ENCODE peak calls at places on chromosomes 12 and 14, in seven cellular contexts. One of them, this sample, is unnamed.

GRCh38 chr12:53593031-53593430 is 33.2 kb downstream of the ATF7 start:
- DNase-seq in AG20443: no peak
- DNase-seq in ecto neural progenitor cell: no peak
- DNase-seq in activated gamma-delta T cell treated with Interleukin-2 at 50 U/mL for 16 hours: no peak
- DNase-seq in AG08395: no peak
- DNase-seq in T-cell: no peak
- DNase-seq in G401: no peak
- DNase-seq in this sample: no peak

GRCh38 chr12:53492188-53492587 is 7.1 kb downstream of the MAP3K12 start:
- DNase-seq in AG20443: no peak
- DNase-seq in ecto neural progenitor cell: no peak
- DNase-seq in activated gamma-delta T cell treated with Interleukin-2 at 50 U/mL for 16 hours: no peak
- DNase-seq in AG08395: no peak
- DNase-seq in T-cell: no peak
- DNase-seq in G401: no peak
- DNase-seq in this sample: no peak

GRCh38 chr12:123388948-123389559 is 5.1 kb downstream of the KMT5A start:
- DNase-seq in AG20443: peak
- DNase-seq in ecto neural progenitor cell: no peak
- DNase-seq in activated gamma-delta T cell treated with Interleukin-2 at 50 U/mL for 16 hours: no peak
- DNase-seq in AG08395: no peak
- DNase-seq in T-cell: no peak
- DNase-seq in G401: no peak
- DNase-seq in this sample: no peak

GRCh38 chr12:27517532-27517931 is 6.5 kb upstream of the PPFIBP1 start:
- DNase-seq in AG20443: no peak
- DNase-seq in ecto neural progenitor cell: no peak
- DNase-seq in activated gamma-delta T cell treated with Interleukin-2 at 50 U/mL for 16 hours: no peak
- DNase-seq in AG08395: no peak
- DNase-seq in T-cell: no peak
- DNase-seq in G401: no peak
- DNase-seq in this sample: no peak

GRCh38 chr12:91588874-91589454 is 406.3 kb upstream of the DCN start:
- DNase-seq in AG20443: no peak
- DNase-seq in ecto neural progenitor cell: no peak
- DNase-seq in activated gamma-delta T cell treated with Interleukin-2 at 50 U/mL for 16 hours: no peak
- DNase-seq in AG08395: no peak
- DNase-seq in T-cell: no peak
- DNase-seq in G401: no peak
- DNase-seq in this sample: no peak

GRCh38 chr14:106605548-106606448 is 1079.4 kb downstream of the TMEM121 start:
- DNase-seq in AG20443: no peak
- DNase-seq in ecto neural progenitor cell: no peak
- DNase-seq in activated gamma-delta T cell treated with Interleukin-2 at 50 U/mL for 16 hours: peak
- DNase-seq in AG08395: no peak
- DNase-seq in T-cell: peak
- DNase-seq in G401: no peak
- DNase-seq in this sample: peak

GRCh38 chr12:52606581-52607241 is 5.4 kb upstream of the KRT72 start:
- DNase-seq in AG20443: no peak
- DNase-seq in ecto neural progenitor cell: peak
- DNase-seq in activated gamma-delta T cell treated with Interleukin-2 at 50 U/mL for 16 hours: peak
- DNase-seq in AG08395: no peak
- DNase-seq in T-cell: no peak
- DNase-seq in G401: no peak
- DNase-seq in this sample: no peak

GRCh38 chr12:30154996-30155730 is 371.4 kb upstream of the TMTC1 start:
- DNase-seq in AG20443: no peak
- DNase-seq in ecto neural progenitor cell: no peak
- DNase-seq in activated gamma-delta T cell treated with Interleukin-2 at 50 U/mL for 16 hours: no peak
- DNase-seq in AG08395: peak
- DNase-seq in T-cell: no peak
- DNase-seq in G401: no peak
- DNase-seq in this sample: no peak

GRCh38 chr14:53683229-53683628 is 273.4 kb downstream of the BMP4 start:
- DNase-seq in AG20443: no peak
- DNase-seq in ecto neural progenitor cell: no peak
- DNase-seq in activated gamma-delta T cell treated with Interleukin-2 at 50 U/mL for 16 hours: no peak
- DNase-seq in AG08395: no peak
- DNase-seq in T-cell: no peak
- DNase-seq in G401: no peak
- DNase-seq in this sample: no peak

GRCh38 chr12:68623984-68624383 is 13.3 kb downstream of the RAP1B start:
- DNase-seq in AG20443: peak
- DNase-seq in ecto neural progenitor cell: no peak
- DNase-seq in activated gamma-delta T cell treated with Interleukin-2 at 50 U/mL for 16 hours: no peak
- DNase-seq in AG08395: peak
- DNase-seq in T-cell: no peak
- DNase-seq in G401: no peak
- DNase-seq in this sample: no peak

GRCh38 chr14:81561084-81561775 is 27.6 kb upstream of the SEL1L start:
- DNase-seq in AG20443: no peak
- DNase-seq in ecto neural progenitor cell: no peak
- DNase-seq in activated gamma-delta T cell treated with Interleukin-2 at 50 U/mL for 16 hours: no peak
- DNase-seq in AG08395: no peak
- DNase-seq in T-cell: no peak
- DNase-seq in G401: no peak
- DNase-seq in this sample: no peak

GRCh38 chr12:119869720-119870119 is 7.4 kb downstream of the CIT start:
- DNase-seq in AG20443: peak
- DNase-seq in ecto neural progenitor cell: no peak
- DNase-seq in activated gamma-delta T cell treated with Interleukin-2 at 50 U/mL for 16 hours: no peak
- DNase-seq in AG08395: peak
- DNase-seq in T-cell: no peak
- DNase-seq in G401: no peak
- DNase-seq in this sample: no peak

GRCh38 chr14:87615050-87615449 is 377.9 kb downstream of the GALC start:
- DNase-seq in AG20443: no peak
- DNase-seq in ecto neural progenitor cell: no peak
- DNase-seq in activated gamma-delta T cell treated with Interleukin-2 at 50 U/mL for 16 hours: no peak
- DNase-seq in AG08395: no peak
- DNase-seq in T-cell: no peak
- DNase-seq in G401: no peak
- DNase-seq in this sample: no peak

GRCh38 chr12:54429014-54429471 is 10.0 kb upstream of the ITGA5 start:
- DNase-seq in AG20443: no peak
- DNase-seq in ecto neural progenitor cell: no peak
- DNase-seq in activated gamma-delta T cell treated with Interleukin-2 at 50 U/mL for 16 hours: no peak
- DNase-seq in AG08395: no peak
- DNase-seq in T-cell: no peak
- DNase-seq in G401: no peak
- DNase-seq in this sample: no peak

GRCh38 chr12:54357802-54358619 is 6.3 kb downstream of the GPR84 start:
- DNase-seq in AG20443: peak
- DNase-seq in ecto neural progenitor cell: peak
- DNase-seq in activated gamma-delta T cell treated with Interleukin-2 at 50 U/mL for 16 hours: peak
- DNase-seq in AG08395: peak
- DNase-seq in T-cell: no peak
- DNase-seq in G401: peak
- DNase-seq in this sample: peak

GRCh38 chr12:102990419-102990818 is 32.9 kb downstream of the ASCL1 start:
- DNase-seq in AG20443: no peak
- DNase-seq in ecto neural progenitor cell: no peak
- DNase-seq in activated gamma-delta T cell treated with Interleukin-2 at 50 U/mL for 16 hours: no peak
- DNase-seq in AG08395: no peak
- DNase-seq in T-cell: no peak
- DNase-seq in G401: peak
- DNase-seq in this sample: no peak

GRCh38 chr12:96427269-96427729 is 27.1 kb upstream of the CDK17 start:
- DNase-seq in AG20443: peak
- DNase-seq in ecto neural progenitor cell: peak
- DNase-seq in activated gamma-delta T cell treated with Interleukin-2 at 50 U/mL for 16 hours: no peak
- DNase-seq in AG08395: peak
- DNase-seq in T-cell: no peak
- DNase-seq in G401: no peak
- DNase-seq in this sample: no peak